ENCODE peak calls at places on chromosomes 5 and 9, in seven cellular contexts. One of them, this sample, is unnamed.

GRCh38 chr5:95818181-95819147 is 4.1 kb downstream of the GLRX start:
- DNase-seq in stomach: peak; percentile 33
- DNase-seq in spleen: peak; percentile 84
- DNase-seq in NB4: peak; percentile 96
- DNase-seq in sigmoid colon: no peak
- DNase-seq in lower leg skin: no peak
- DNase-seq in IMR-90: no peak
- DNase-seq in this sample: peak; percentile 36

GRCh38 chr5:141521244-141521781 is 32.4 kb downstream of the PCDHGC5 start:
- DNase-seq in stomach: no peak
- DNase-seq in spleen: no peak
- DNase-seq in NB4: peak; percentile 88
- DNase-seq in sigmoid colon: no peak
- DNase-seq in lower leg skin: peak; percentile 78
- DNase-seq in IMR-90: peak; percentile 100
- DNase-seq in this sample: peak; percentile 27

GRCh38 chr9:35935261-35935660 is 22.7 kb downstream of the OR2S2 start:
- DNase-seq in stomach: no peak
- DNase-seq in spleen: no peak
- DNase-seq in NB4: no peak
- DNase-seq in sigmoid colon: no peak
- DNase-seq in lower leg skin: no peak
- DNase-seq in IMR-90: peak; percentile 84
- DNase-seq in this sample: no peak

GRCh38 chr9:104094534-104095020 is 468 bp downstream of the SMC2 start:
- DNase-seq in stomach: no peak
- DNase-seq in spleen: no peak
- DNase-seq in NB4: no peak
- DNase-seq in sigmoid colon: no peak
- DNase-seq in lower leg skin: no peak
- DNase-seq in IMR-90: no peak
- DNase-seq in this sample: no peak

GRCh38 chr9:3676766-3677165 is 151.0 kb upstream of the RFX3 start:
- DNase-seq in stomach: no peak
- DNase-seq in spleen: no peak
- DNase-seq in NB4: no peak
- DNase-seq in sigmoid colon: no peak
- DNase-seq in lower leg skin: no peak
- DNase-seq in IMR-90: no peak
- DNase-seq in this sample: no peak

GRCh38 chr9:108417726-108418125 is 438.1 kb downstream of the ACTL7B start:
- DNase-seq in stomach: no peak
- DNase-seq in spleen: no peak
- DNase-seq in NB4: no peak
- DNase-seq in sigmoid colon: no peak
- DNase-seq in lower leg skin: no peak
- DNase-seq in IMR-90: no peak
- DNase-seq in this sample: no peak

GRCh38 chr5:152505442-152506042 is 100.5 kb upstream of the NMUR2 start:
- DNase-seq in stomach: peak; percentile 68
- DNase-seq in spleen: no peak
- DNase-seq in NB4: peak; percentile 66
- DNase-seq in sigmoid colon: no peak
- DNase-seq in lower leg skin: peak; percentile 46
- DNase-seq in IMR-90: peak; percentile 27
- DNase-seq in this sample: peak; percentile 44

GRCh38 chr5:10737880-10738279 is 23.2 kb downstream of the DAP start:
- DNase-seq in stomach: no peak
- DNase-seq in spleen: no peak
- DNase-seq in NB4: no peak
- DNase-seq in sigmoid colon: no peak
- DNase-seq in lower leg skin: no peak
- DNase-seq in IMR-90: no peak
- DNase-seq in this sample: no peak

GRCh38 chr5:138789771-138790242 is 36.6 kb downstream of the CTNNA1 start:
- DNase-seq in stomach: no peak
- DNase-seq in spleen: no peak
- DNase-seq in NB4: peak; percentile 63
- DNase-seq in sigmoid colon: no peak
- DNase-seq in lower leg skin: no peak
- DNase-seq in IMR-90: peak; percentile 38
- DNase-seq in this sample: peak; percentile 63

GRCh38 chr5:75491621-75492020 is 19.8 kb downstream of the CERT1 start:
- DNase-seq in stomach: no peak
- DNase-seq in spleen: no peak
- DNase-seq in NB4: no peak
- DNase-seq in sigmoid colon: no peak
- DNase-seq in lower leg skin: no peak
- DNase-seq in IMR-90: no peak
- DNase-seq in this sample: no peak

GRCh38 chr5:149381261-149381985 is 2.3 kb upstream of the IL17B start:
- DNase-seq in stomach: no peak
- DNase-seq in spleen: no peak
- DNase-seq in NB4: no peak
- DNase-seq in sigmoid colon: peak; percentile 76
- DNase-seq in lower leg skin: no peak
- DNase-seq in IMR-90: no peak
- DNase-seq in this sample: no peak

GRCh38 chr5:149379807-149380374 is 799 bp upstream of the IL17B start:
- DNase-seq in stomach: no peak
- DNase-seq in spleen: no peak
- DNase-seq in NB4: no peak
- DNase-seq in sigmoid colon: peak; percentile 63
- DNase-seq in lower leg skin: no peak
- DNase-seq in IMR-90: no peak
- DNase-seq in this sample: no peak

GRCh38 chr5:149379177-149379761 is at the start of gene IL17B:
- DNase-seq in stomach: no peak
- DNase-seq in spleen: no peak
- DNase-seq in NB4: no peak
- DNase-seq in sigmoid colon: no peak
- DNase-seq in lower leg skin: no peak
- DNase-seq in IMR-90: no peak
- DNase-seq in this sample: no peak

GRCh38 chr5:149381986-149382338 is 2.9 kb upstream of the IL17B start:
- DNase-seq in stomach: peak; percentile 82
- DNase-seq in spleen: peak; percentile 92
- DNase-seq in NB4: peak; percentile 82
- DNase-seq in sigmoid colon: peak; percentile 94
- DNase-seq in lower leg skin: peak; percentile 68
- DNase-seq in IMR-90: peak; percentile 66
- DNase-seq in this sample: peak; percentile 81

GRCh38 chr5:149380466-149381121 is 1.5 kb upstream of the IL17B start:
- DNase-seq in stomach: no peak
- DNase-seq in spleen: no peak
- DNase-seq in NB4: no peak
- DNase-seq in sigmoid colon: peak; percentile 91
- DNase-seq in lower leg skin: no peak
- DNase-seq in IMR-90: no peak
- DNase-seq in this sample: no peak
- TF ChIP-seq POLR2A in stomach: no peak
- TF ChIP-seq POLR2A in spleen: no peak
- TF ChIP-seq POLR2A in NB4: no peak
- TF ChIP-seq POLR2A in sigmoid colon: no peak
- TF ChIP-seq POLR2A in lower leg skin: no peak
- TF ChIP-seq POLR2A in IMR-90: no peak
- TF ChIP-seq POLR2A in this sample: no peak

GRCh38 chr9:71768388-71769174 is at the start of gene CEMIP2:
- DNase-seq in stomach: peak; percentile 93
- DNase-seq in spleen: peak; percentile 99
- DNase-seq in NB4: peak; percentile 78
- DNase-seq in sigmoid colon: peak; percentile 95
- DNase-seq in lower leg skin: peak; percentile 89
- DNase-seq in IMR-90: peak; percentile 86
- DNase-seq in this sample: peak; percentile 90

GRCh38 chr9:71767421-71768321 is 642 bp downstream of the CEMIP2 start:
- DNase-seq in stomach: peak; percentile 34
- DNase-seq in spleen: peak; percentile 88
- DNase-seq in NB4: no peak
- DNase-seq in sigmoid colon: peak; percentile 69
- DNase-seq in lower leg skin: no peak
- DNase-seq in IMR-90: peak; percentile 26
- DNase-seq in this sample: peak; percentile 42

GRCh38 chr9:71772726-71773125 is 4.4 kb upstream of the CEMIP2 start:
- DNase-seq in stomach: no peak
- DNase-seq in spleen: no peak
- DNase-seq in NB4: no peak
- DNase-seq in sigmoid colon: no peak
- DNase-seq in lower leg skin: no peak
- DNase-seq in IMR-90: no peak
- DNase-seq in this sample: no peak

GRCh38 chr9:71766663-71767062 is 1.6 kb downstream of the CEMIP2 start:
- DNase-seq in stomach: no peak
- DNase-seq in spleen: no peak
- DNase-seq in NB4: no peak
- DNase-seq in sigmoid colon: no peak
- DNase-seq in lower leg skin: no peak
- DNase-seq in IMR-90: no peak
- DNase-seq in this sample: peak; percentile 49

GRCh38 chr9:71769175-71770165 is 1.2 kb upstream of the CEMIP2 start:
- DNase-seq in stomach: peak; percentile 89
- DNase-seq in spleen: peak; percentile 96
- DNase-seq in NB4: peak; percentile 14
- DNase-seq in sigmoid colon: peak; percentile 91
- DNase-seq in lower leg skin: peak; percentile 85
- DNase-seq in IMR-90: no peak
- DNase-seq in this sample: peak; percentile 77
- TF ChIP-seq POLR2A in stomach: no peak
- TF ChIP-seq POLR2A in spleen: peak; percentile 5
- TF ChIP-seq POLR2A in NB4: no peak
- TF ChIP-seq POLR2A in sigmoid colon: no peak
- TF ChIP-seq POLR2A in lower leg skin: no peak
- TF ChIP-seq POLR2A in IMR-90: no peak
- TF ChIP-seq POLR2A in this sample: no peak

GRCh38 chr5:179805070-179805528 is 1.6 kb downstream of the MGAT4B start:
- DNase-seq in stomach: peak; percentile 63
- DNase-seq in spleen: peak; percentile 77
- DNase-seq in NB4: no peak
- DNase-seq in sigmoid colon: peak; percentile 66
- DNase-seq in lower leg skin: peak; percentile 14
- DNase-seq in IMR-90: no peak
- DNase-seq in this sample: no peak
- TF ChIP-seq POLR2A in stomach: no peak
- TF ChIP-seq POLR2A in spleen: no peak
- TF ChIP-seq POLR2A in NB4: no peak
- TF ChIP-seq POLR2A in sigmoid colon: no peak
- TF ChIP-seq POLR2A in lower leg skin: no peak
- TF ChIP-seq POLR2A in IMR-90: no peak
- TF ChIP-seq POLR2A in this sample: peak; percentile 29

DNA sequence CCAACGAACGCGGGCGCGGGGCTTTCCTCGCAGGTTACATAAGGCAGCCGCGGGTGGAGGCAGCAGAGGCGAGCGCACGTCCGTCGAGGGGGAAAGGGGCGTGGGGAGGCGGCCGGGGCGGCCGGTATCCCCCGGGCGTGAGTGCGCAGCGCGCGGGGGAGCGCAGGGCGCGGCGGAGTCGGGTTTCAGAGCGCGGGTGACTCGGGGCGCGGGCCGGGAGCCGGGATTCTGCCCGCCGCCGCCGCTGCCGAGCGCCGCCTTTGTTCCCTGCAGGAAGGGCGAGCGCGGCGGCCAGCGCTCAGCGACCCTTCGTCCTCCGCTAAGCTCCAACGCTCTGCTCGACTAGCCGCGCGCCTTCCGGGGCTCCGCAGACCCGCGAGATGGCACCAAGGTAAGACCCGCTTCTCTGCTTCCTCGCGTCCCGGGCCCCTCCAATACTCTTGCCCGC is at the start of gene COL15A1:
- DNase-seq in stomach: no peak
- DNase-seq in spleen: no peak
- DNase-seq in NB4: no peak
- DNase-seq in sigmoid colon: peak; percentile 76
- DNase-seq in lower leg skin: no peak
- DNase-seq in IMR-90: no peak
- DNase-seq in this sample: peak; percentile 66
- TF ChIP-seq POLR2A in stomach: no peak
- TF ChIP-seq POLR2A in spleen: no peak
- TF ChIP-seq POLR2A in NB4: no peak
- TF ChIP-seq POLR2A in sigmoid colon: no peak
- TF ChIP-seq POLR2A in lower leg skin: no peak
- TF ChIP-seq POLR2A in IMR-90: no peak
- TF ChIP-seq POLR2A in this sample: no peak

GRCh38 chr9:129549684-129550083 is 71.2 kb downstream of the C9orf50 start:
- DNase-seq in stomach: no peak
- DNase-seq in spleen: no peak
- DNase-seq in NB4: no peak
- DNase-seq in sigmoid colon: peak; percentile 81
- DNase-seq in lower leg skin: no peak
- DNase-seq in IMR-90: no peak
- DNase-seq in this sample: no peak
- TF ChIP-seq POLR2A in stomach: no peak
- TF ChIP-seq POLR2A in spleen: no peak
- TF ChIP-seq POLR2A in NB4: no peak
- TF ChIP-seq POLR2A in sigmoid colon: no peak
- TF ChIP-seq POLR2A in lower leg skin: no peak
- TF ChIP-seq POLR2A in IMR-90: no peak
- TF ChIP-seq POLR2A in this sample: no peak

DNA sequence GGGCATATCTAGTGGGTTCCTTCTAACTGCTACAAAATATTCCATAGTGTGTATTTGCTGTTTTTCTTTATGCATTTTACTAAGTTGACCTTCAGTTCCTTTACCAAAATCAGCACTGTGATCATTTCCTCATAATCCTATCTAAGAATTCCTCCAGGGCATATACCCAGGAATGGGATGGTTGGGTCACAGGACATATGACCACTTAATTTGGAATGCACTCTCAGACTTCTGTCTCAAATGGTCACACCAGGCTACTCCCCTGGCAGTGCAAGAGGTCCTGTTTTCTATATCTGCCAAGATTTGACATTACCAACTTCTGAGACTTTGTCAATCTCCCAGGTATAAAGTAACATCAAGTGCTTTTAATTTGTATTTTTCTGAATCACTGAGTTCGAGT is 63.9 kb downstream of the ADAMTS12 start:
- DNase-seq in stomach: no peak
- DNase-seq in spleen: no peak
- DNase-seq in NB4: no peak
- DNase-seq in sigmoid colon: no peak
- DNase-seq in lower leg skin: no peak
- DNase-seq in IMR-90: no peak
- DNase-seq in this sample: no peak
- TF ChIP-seq POLR2A in stomach: no peak
- TF ChIP-seq POLR2A in spleen: no peak
- TF ChIP-seq POLR2A in NB4: no peak
- TF ChIP-seq POLR2A in sigmoid colon: no peak
- TF ChIP-seq POLR2A in lower leg skin: no peak
- TF ChIP-seq POLR2A in IMR-90: no peak
- TF ChIP-seq POLR2A in this sample: no peak

DNA sequence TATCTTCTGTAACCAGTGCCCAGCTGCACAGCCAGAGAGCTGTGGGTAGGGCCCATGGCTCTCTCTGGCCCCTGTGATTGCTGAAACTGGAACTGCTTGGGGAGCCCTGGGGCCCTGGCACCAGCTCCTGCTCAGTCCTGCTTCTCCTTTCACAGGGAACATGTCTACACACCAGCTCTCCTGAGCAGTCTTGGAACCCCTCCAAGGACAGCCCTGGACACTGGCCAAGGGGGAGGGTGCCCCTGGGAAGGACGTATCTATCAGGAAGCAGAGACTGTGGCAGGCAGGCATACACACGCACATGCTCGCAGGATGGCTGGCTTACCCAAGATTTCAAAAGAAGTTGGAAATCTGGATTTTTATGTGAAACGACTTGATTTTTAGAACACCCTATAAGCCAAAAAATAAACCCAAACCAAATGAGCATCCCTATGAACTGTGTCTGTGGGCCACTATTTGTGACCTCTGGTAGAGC is 8.8 kb upstream of the TRAF1 start:
- DNase-seq in stomach: peak; percentile 99
- DNase-seq in spleen: peak; percentile 92
- DNase-seq in NB4: peak; percentile 16
- DNase-seq in sigmoid colon: peak; percentile 98
- DNase-seq in lower leg skin: peak; percentile 100
- DNase-seq in IMR-90: peak; percentile 91
- DNase-seq in this sample: peak; percentile 87
- TF ChIP-seq POLR2A in stomach: no peak
- TF ChIP-seq POLR2A in spleen: no peak
- TF ChIP-seq POLR2A in NB4: no peak
- TF ChIP-seq POLR2A in sigmoid colon: peak; percentile 26
- TF ChIP-seq POLR2A in lower leg skin: no peak
- TF ChIP-seq POLR2A in IMR-90: no peak
- TF ChIP-seq POLR2A in this sample: no peak